ENCODE peak calls at places on chromosome X, in nine cellular contexts. One of them, this sample, is unnamed.

GRCh38 chrX:28613558-28613957 is 26.3 kb downstream of the IL1RAPL1 start:
- DNase-seq in activated naive CD4-positive, alpha-beta T cell: no peak
- DNase-seq in neural crest cell: no peak
- DNase-seq in left lung: no peak
- DNase-seq in activated T-cell treated with anti-CD3 and anti-CD28 coated beads, Interleukin-2, amount 50 U/mL, for 72 hours: no peak
- DNase-seq in activated CD8-positive, alpha-beta memory T cell treated with anti-CD3 and anti-CD28 coated beads, Interleukin-2, amount 10 ng/mL, durations not matched to agents 7 days and 5 days: no peak
- DNase-seq in stimulated activated naive CD4-positive, alpha-beta T cell treated with Interleukin-2 at 50 U/mL for 16 hours: no peak
- DNase-seq in mucosa of gallbladder: no peak
- DNase-seq in stomach: no peak
- DNase-seq in this sample: no peak

GRCh38 chrX:93538575-93538974 is 134.8 kb downstream of the NAP1L3 start:
- DNase-seq in activated naive CD4-positive, alpha-beta T cell: no peak
- DNase-seq in neural crest cell: no peak
- DNase-seq in left lung: no peak
- DNase-seq in activated T-cell treated with anti-CD3 and anti-CD28 coated beads, Interleukin-2, amount 50 U/mL, for 72 hours: no peak
- DNase-seq in activated CD8-positive, alpha-beta memory T cell treated with anti-CD3 and anti-CD28 coated beads, Interleukin-2, amount 10 ng/mL, durations not matched to agents 7 days and 5 days: no peak
- DNase-seq in stimulated activated naive CD4-positive, alpha-beta T cell treated with Interleukin-2 at 50 U/mL for 16 hours: no peak
- DNase-seq in mucosa of gallbladder: no peak
- DNase-seq in stomach: no peak
- DNase-seq in this sample: no peak

GRCh38 chrX:427812-428725 is 41.4 kb upstream of the PPP2R3B start:
- DNase-seq in activated naive CD4-positive, alpha-beta T cell: no peak
- DNase-seq in neural crest cell: peak
- DNase-seq in left lung: no peak
- DNase-seq in activated T-cell treated with anti-CD3 and anti-CD28 coated beads, Interleukin-2, amount 50 U/mL, for 72 hours: peak
- DNase-seq in activated CD8-positive, alpha-beta memory T cell treated with anti-CD3 and anti-CD28 coated beads, Interleukin-2, amount 10 ng/mL, durations not matched to agents 7 days and 5 days: no peak
- DNase-seq in stimulated activated naive CD4-positive, alpha-beta T cell treated with Interleukin-2 at 50 U/mL for 16 hours: no peak
- DNase-seq in mucosa of gallbladder: no peak
- DNase-seq in stomach: no peak
- DNase-seq in this sample: no peak

GRCh38 chrX:29662101-29662500 is 553.3 kb upstream of the MAGEB2 start:
- DNase-seq in activated naive CD4-positive, alpha-beta T cell: no peak
- DNase-seq in neural crest cell: no peak
- DNase-seq in left lung: no peak
- DNase-seq in activated T-cell treated with anti-CD3 and anti-CD28 coated beads, Interleukin-2, amount 50 U/mL, for 72 hours: no peak
- DNase-seq in activated CD8-positive, alpha-beta memory T cell treated with anti-CD3 and anti-CD28 coated beads, Interleukin-2, amount 10 ng/mL, durations not matched to agents 7 days and 5 days: no peak
- DNase-seq in stimulated activated naive CD4-positive, alpha-beta T cell treated with Interleukin-2 at 50 U/mL for 16 hours: no peak
- DNase-seq in mucosa of gallbladder: no peak
- DNase-seq in stomach: no peak
- DNase-seq in this sample: no peak

GRCh38 chrX:63920875-63921274 is 135.9 kb upstream of the ARHGEF9 start:
- DNase-seq in activated naive CD4-positive, alpha-beta T cell: no peak
- DNase-seq in neural crest cell: no peak
- DNase-seq in left lung: no peak
- DNase-seq in activated T-cell treated with anti-CD3 and anti-CD28 coated beads, Interleukin-2, amount 50 U/mL, for 72 hours: no peak
- DNase-seq in activated CD8-positive, alpha-beta memory T cell treated with anti-CD3 and anti-CD28 coated beads, Interleukin-2, amount 10 ng/mL, durations not matched to agents 7 days and 5 days: no peak
- DNase-seq in stimulated activated naive CD4-positive, alpha-beta T cell treated with Interleukin-2 at 50 U/mL for 16 hours: no peak
- DNase-seq in mucosa of gallbladder: no peak
- DNase-seq in stomach: no peak
- DNase-seq in this sample: peak

GRCh38 chrX:65688403-65688881 is 21.0 kb downstream of the MSN start:
- DNase-seq in activated naive CD4-positive, alpha-beta T cell: no peak
- DNase-seq in neural crest cell: no peak
- DNase-seq in left lung: no peak
- DNase-seq in activated T-cell treated with anti-CD3 and anti-CD28 coated beads, Interleukin-2, amount 50 U/mL, for 72 hours: no peak
- DNase-seq in activated CD8-positive, alpha-beta memory T cell treated with anti-CD3 and anti-CD28 coated beads, Interleukin-2, amount 10 ng/mL, durations not matched to agents 7 days and 5 days: no peak
- DNase-seq in stimulated activated naive CD4-positive, alpha-beta T cell treated with Interleukin-2 at 50 U/mL for 16 hours: no peak
- DNase-seq in mucosa of gallbladder: no peak
- DNase-seq in stomach: no peak
- DNase-seq in this sample: peak

GRCh38 chrX:113048480-113048879 is 207.8 kb upstream of the AMOT start:
- DNase-seq in activated naive CD4-positive, alpha-beta T cell: no peak
- DNase-seq in neural crest cell: no peak
- DNase-seq in left lung: no peak
- DNase-seq in activated T-cell treated with anti-CD3 and anti-CD28 coated beads, Interleukin-2, amount 50 U/mL, for 72 hours: no peak
- DNase-seq in activated CD8-positive, alpha-beta memory T cell treated with anti-CD3 and anti-CD28 coated beads, Interleukin-2, amount 10 ng/mL, durations not matched to agents 7 days and 5 days: no peak
- DNase-seq in stimulated activated naive CD4-positive, alpha-beta T cell treated with Interleukin-2 at 50 U/mL for 16 hours: no peak
- DNase-seq in mucosa of gallbladder: no peak
- DNase-seq in stomach: no peak
- DNase-seq in this sample: no peak

GRCh38 chrX:138986866-138987265 is 275.3 kb upstream of the FGF13 start:
- DNase-seq in activated naive CD4-positive, alpha-beta T cell: no peak
- DNase-seq in neural crest cell: no peak
- DNase-seq in left lung: no peak
- DNase-seq in activated T-cell treated with anti-CD3 and anti-CD28 coated beads, Interleukin-2, amount 50 U/mL, for 72 hours: no peak
- DNase-seq in activated CD8-positive, alpha-beta memory T cell treated with anti-CD3 and anti-CD28 coated beads, Interleukin-2, amount 10 ng/mL, durations not matched to agents 7 days and 5 days: no peak
- DNase-seq in stimulated activated naive CD4-positive, alpha-beta T cell treated with Interleukin-2 at 50 U/mL for 16 hours: no peak
- DNase-seq in mucosa of gallbladder: no peak
- DNase-seq in stomach: no peak
- DNase-seq in this sample: no peak

GRCh38 chrX:30626402-30626801 is 26.8 kb upstream of the GK start:
- DNase-seq in activated naive CD4-positive, alpha-beta T cell: no peak
- DNase-seq in neural crest cell: no peak
- DNase-seq in left lung: no peak
- DNase-seq in activated T-cell treated with anti-CD3 and anti-CD28 coated beads, Interleukin-2, amount 50 U/mL, for 72 hours: no peak
- DNase-seq in activated CD8-positive, alpha-beta memory T cell treated with anti-CD3 and anti-CD28 coated beads, Interleukin-2, amount 10 ng/mL, durations not matched to agents 7 days and 5 days: no peak
- DNase-seq in stimulated activated naive CD4-positive, alpha-beta T cell treated with Interleukin-2 at 50 U/mL for 16 hours: no peak
- DNase-seq in mucosa of gallbladder: no peak
- DNase-seq in stomach: no peak
- DNase-seq in this sample: no peak

GRCh38 chrX:31551913-31552312 is 480.1 kb upstream of the FTHL17 start:
- DNase-seq in activated naive CD4-positive, alpha-beta T cell: no peak
- DNase-seq in neural crest cell: no peak
- DNase-seq in left lung: no peak
- DNase-seq in activated T-cell treated with anti-CD3 and anti-CD28 coated beads, Interleukin-2, amount 50 U/mL, for 72 hours: no peak
- DNase-seq in activated CD8-positive, alpha-beta memory T cell treated with anti-CD3 and anti-CD28 coated beads, Interleukin-2, amount 10 ng/mL, durations not matched to agents 7 days and 5 days: no peak
- DNase-seq in stimulated activated naive CD4-positive, alpha-beta T cell treated with Interleukin-2 at 50 U/mL for 16 hours: no peak
- DNase-seq in mucosa of gallbladder: no peak
- DNase-seq in stomach: no peak
- DNase-seq in this sample: no peak

GRCh38 chrX:46727445-46727844 is 31.5 kb downstream of the SLC9A7 start:
- DNase-seq in activated naive CD4-positive, alpha-beta T cell: no peak
- DNase-seq in neural crest cell: no peak
- DNase-seq in left lung: no peak
- DNase-seq in activated T-cell treated with anti-CD3 and anti-CD28 coated beads, Interleukin-2, amount 50 U/mL, for 72 hours: no peak
- DNase-seq in activated CD8-positive, alpha-beta memory T cell treated with anti-CD3 and anti-CD28 coated beads, Interleukin-2, amount 10 ng/mL, durations not matched to agents 7 days and 5 days: no peak
- DNase-seq in stimulated activated naive CD4-positive, alpha-beta T cell treated with Interleukin-2 at 50 U/mL for 16 hours: no peak
- DNase-seq in mucosa of gallbladder: no peak
- DNase-seq in stomach: no peak
- DNase-seq in this sample: no peak